ENCODE peak calls at places on chromosomes 3 and 15, in ten cellular contexts. Z is RWPE2, W is transverse colon, C is fibroblast of lung, H is A673, V is bronchial epithelial cell, O is BJ, K is pancreas, Y is left ventricle myocardium inferior, P is adrenal gland. X is an unnamed sample. For H3K27me3, the result is how much of the 10 kb centered on the place peaks cover.

GRCh38 chr15:48861813-48862431 is 16.0 kb upstream of the EID1 start:
- DNase-seq in Z (no peak), W (peak), C (peak), H (peak), V (peak), O (no peak), K (peak), Y (no peak), P (peak), X (no peak)

GRCh38 chr3:120622870-120623718 is 27.0 kb downstream of the NDUFB4 start:
- DNase-seq in Z (no peak), W (peak), C (no peak), H (peak), V (peak), O (peak), K (no peak), Y (no peak), P (no peak), X (no peak)

GRCh38 chr3:25592510-25592968 is 72.2 kb downstream of the TOP2B start:
- DNase-seq in Z (no peak), W (no peak), C (peak), H (peak), V (peak), O (no peak), K (no peak), Y (peak), P (no peak), X (peak)

GRCh38 chr3:156478931-156479330 is 76.0 kb downstream of the SSR3 start:
- DNase-seq in Z (no peak), W (no peak), C (no peak), H (no peak), V (no peak), O (no peak), K (no peak), Y (no peak), P (no peak), X (no peak)

GRCh38 chr15:85314653-85315052 is 65.8 kb upstream of the AKAP13 start:
- DNase-seq in Z (no peak), W (no peak), C (no peak), H (no peak), V (no peak), O (no peak), K (no peak), Y (no peak), P (no peak), X (no peak)

GRCh38 chr3:156680243-156680930 is 6.0 kb downstream of the TIPARP start:
- DNase-seq in Z (no peak), W (no peak), C (no peak), H (no peak), V (no peak), O (no peak), K (no peak), Y (no peak), P (no peak), X (no peak)

GRCh38 chr15:48408337-48408736 is 77.1 kb downstream of the DUT start:
- DNase-seq in Z (no peak), W (no peak), C (no peak), H (no peak), V (no peak), O (no peak), K (no peak), Y (no peak), P (no peak), X (no peak)

GRCh38 chr3:186790261-186790981 is 7.0 kb downstream of the EIF4A2 start:
- DNase-seq in Z (no peak), W (no peak), C (peak), H (peak), V (peak), O (no peak), K (no peak), Y (no peak), P (no peak), X (no peak)

GRCh38 chr3:39907981-39908380 is 98.6 kb downstream of the MYRIP start:
- DNase-seq in Z (no peak), W (peak), C (peak), H (no peak), V (no peak), O (no peak), K (no peak), Y (peak), P (peak), X (no peak)

GRCh38 chr3:123143669-123144411 is 57.9 kb upstream of the SEC22A start:
- DNase-seq in Z (no peak), W (no peak), C (no peak), H (peak), V (peak), O (no peak), K (no peak), Y (no peak), P (peak), X (peak)

GRCh38 chr3:164723396-164723795 is 354.9 kb downstream of the SI start:
- DNase-seq in Z (no peak), W (no peak), C (no peak), H (no peak), V (no peak), O (no peak), K (no peak), Y (no peak), P (no peak), X (no peak)

GRCh38 chr15:64754663-64755426 is 20.5 kb downstream of the RBPMS2 start:
- DNase-seq in Z (no peak), W (no peak), C (no peak), H (no peak), V (no peak), O (no peak), K (no peak), Y (no peak), P (no peak), X (no peak)

GRCh38 chr3:169022457-169022856 is 641.1 kb downstream of the MECOM start:
- DNase-seq in Z (no peak), W (no peak), C (no peak), H (no peak), V (no peak), O (no peak), K (no peak), Y (no peak), P (no peak), X (no peak)

GRCh38 chr3:23135026-23135785 is 67.9 kb upstream of the UBE2E2 start:
- DNase-seq in Z (no peak), W (no peak), C (no peak), H (no peak), V (no peak), O (no peak), K (no peak), Y (no peak), P (no peak), X (no peak)

GRCh38 chr3:64311424-64311920 is 86.2 kb upstream of the PRICKLE2 start:
- DNase-seq in Z (no peak), W (no peak), C (peak), H (no peak), V (peak), O (no peak), K (no peak), Y (no peak), P (no peak), X (no peak)

GRCh38 chr3:174116421-174116820 is 718.9 kb downstream of the NLGN1 start:
- DNase-seq in Z (no peak), W (no peak), C (peak), H (no peak), V (peak), O (no peak), K (no peak), Y (no peak), P (no peak), X (no peak)

GRCh38 chr3:47825590-47825989 is 22.7 kb downstream of the DHX30 start:
- DNase-seq in Z (no peak), W (no peak), C (no peak), H (no peak), V (no peak), O (no peak), K (no peak), Y (no peak), P (no peak), X (no peak)

GRCh38 chr3:192130534-192131132 is 596.7 kb downstream of the FGF12 start:
- DNase-seq in Z (no peak), W (peak), C (peak), H (peak), V (peak), O (no peak), K (peak), Y (peak), P (peak), X (no peak)

GRCh38 chr3:128946411-128946810 is 47.5 kb downstream of the CFAP92 start:
- DNase-seq in Z (no peak), W (no peak), C (no peak), H (no peak), V (no peak), O (no peak), K (no peak), Y (no peak), P (no peak), X (no peak)

GRCh38 chr3:182683335-182684257 is 109.7 kb upstream of the ATP11B start:
- DNase-seq in Z (no peak), W (peak), C (peak), H (peak), V (peak), O (peak), K (peak), Y (peak), P (peak), X (peak)

GRCh38 chr3:87082806-87083440 is 92.0 kb upstream of the VGLL3 start:
- DNase-seq in Z (no peak), W (no peak), C (peak), H (peak), V (peak), O (no peak), K (no peak), Y (no peak), P (no peak), X (peak)

GRCh38 chr3:97958396-97958795 is 13.8 kb downstream of the RIOX2 start:
- DNase-seq in Z (no peak), W (no peak), C (no peak), H (no peak), V (no peak), O (no peak), K (no peak), Y (no peak), P (no peak), X (no peak)

GRCh38 chr3:36729204-36730056 is 34.9 kb downstream of the DCLK3 start:
- DNase-seq in Z (no peak), W (no peak), C (peak), H (peak), V (peak), O (no peak), K (no peak), Y (no peak), P (no peak), X (peak)

GRCh38 chr15:62454567-62455172 is 289.6 kb upstream of the C2CD4B start:
- DNase-seq in Z (no peak), W (no peak), C (no peak), H (no peak), V (no peak), O (no peak), K (no peak), Y (no peak), P (no peak), X (no peak)

GRCh38 chr15:74962219-74962618 is 5.6 kb upstream of the RPP25 start:
- DNase-seq in Z (no peak), W (no peak), C (no peak), H (no peak), V (no peak), O (no peak), K (no peak), Y (no peak), P (no peak), X (no peak)

GRCh38 chr3:41200669-41201021 is 1.3 kb downstream of the CTNNB1 start:
- DNase-seq in Z (no peak), W (peak), C (peak), H (peak), V (peak), O (peak), K (no peak), Y (no peak), P (no peak), X (no peak)

GRCh38 chr3:10470666-10471336 is 34.6 kb downstream of the ATP2B2 start:
- DNase-seq in Z (no peak), W (no peak), C (no peak), H (no peak), V (no peak), O (no peak), K (no peak), Y (no peak), P (no peak), X (no peak)

GRCh38 chr15:66187271-66187670 is 66.3 kb downstream of the MEGF11 start:
- DNase-seq in Z (peak), W (no peak), C (no peak), H (no peak), V (no peak), O (no peak), K (no peak), Y (no peak), P (no peak), X (no peak)

GRCh38 chr3:141795311-141795710 is 32.1 kb downstream of the GRK7 start:
- DNase-seq in Z (no peak), W (no peak), C (no peak), H (no peak), V (no peak), O (no peak), K (no peak), Y (no peak), P (no peak), X (no peak)

GRCh38 chr15:66935688-66936087 is 129.7 kb upstream of the SMAD3 start:
- DNase-seq in Z (peak), W (no peak), C (no peak), H (no peak), V (no peak), O (no peak), K (no peak), Y (no peak), P (no peak), X (no peak)

GRCh38 chr15:78561490-78561889 is 3.8 kb upstream of the CHRNA5 start:
- DNase-seq in Z (no peak), W (no peak), C (no peak), H (no peak), V (no peak), O (no peak), K (no peak), Y (no peak), P (no peak), X (no peak)

GRCh38 chr3:161854232-161854771 is 357.7 kb downstream of the OTOL1 start:
- DNase-seq in Z (peak), W (peak), C (peak), H (peak), V (peak), O (peak), K (no peak), Y (no peak), P (no peak), X (peak)
- TF ChIP-seq CTCF in Z (peak), W (no peak), C (no peak), H (peak), V (peak), O (no peak), K (no peak), Y (no peak), P (no peak), X (peak)

GRCh38 chr3:129952956-129953355 is 21.6 kb upstream of the TRH start:
- DNase-seq in Z (no peak), W (no peak), C (no peak), H (no peak), V (no peak), O (no peak), K (no peak), Y (no peak), P (no peak), X (no peak)
- H3K27me3 ChIP-seq in Z (under half), W (under half), C (under half), H (under half), V (under half), O (under half), K (under half), Y (under half), P (under half), X (under half)

GRCh38 chr3:32947466-32948238 is 3.8 kb upstream of the CCR4 start:
- DNase-seq in Z (no peak), W (peak), C (peak), H (peak), V (peak), O (no peak), K (peak), Y (peak), P (peak), X (peak)
- H3K4me3 ChIP-seq in Z (no peak), W (no peak), C (no peak), H (no peak), V (no peak), O (no peak), K (no peak), Y (no peak), P (no peak), X (no peak)

DNA sequence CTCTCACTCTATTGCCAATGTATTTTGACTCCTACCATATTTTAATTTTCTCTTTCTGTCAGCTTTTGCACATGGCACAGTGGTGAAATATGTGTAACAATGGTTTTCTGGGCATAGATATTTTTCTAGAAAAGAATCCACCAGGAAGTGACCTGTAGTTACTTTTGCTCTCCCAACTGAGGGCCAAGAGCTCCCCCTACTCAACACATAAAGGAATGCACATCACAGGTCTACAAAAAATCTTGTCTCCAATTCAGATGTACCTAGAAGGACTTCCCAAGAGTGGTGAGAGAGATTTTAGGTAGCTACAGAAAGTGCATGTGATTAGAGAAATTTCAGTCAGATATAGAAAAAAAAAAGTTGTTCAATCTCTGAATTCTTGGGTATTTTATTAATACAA is 15.6 kb downstream of the CPA3 start:
- DNase-seq in Z (no peak), W (no peak), C (no peak), H (peak), V (no peak), O (no peak), K (peak), Y (no peak), P (no peak), X (no peak)
- TF ChIP-seq CTCF in Z (peak), W (no peak), C (no peak), H (peak), V (no peak), O (no peak), K (no peak), Y (no peak), P (no peak), X (peak)

X was measured in kidney epithelial cell.